ENCODE peak calls at places on chromosomes 7 and 10, in eight cellular contexts. U is stomach, D is suprapubic skin, E is SK-N-SH, Y is prostate gland, F is sigmoid colon, J is transverse colon, S is GM12878. N is an unnamed sample.

GRCh38 chr7:1555046-1555812 is 776 bp downstream of the TMEM184A start:
- DNase-seq in Y (peak), U (peak), F (no peak), J (peak), E (peak), D (no peak), S (no peak), N (no peak)

GRCh38 chr10:116974442-116975005 is 30.5 kb downstream of the SHTN1 start:
- DNase-seq in F (no peak), Y (no peak), S (no peak), U (no peak), J (no peak), E (peak), D (no peak), N (no peak)

GRCh38 chr7:55109384-55110167 is 90.8 kb downstream of the EGFR start:
- DNase-seq in J (no peak), U (peak), F (no peak), Y (peak), E (no peak), S (no peak), D (no peak), N (no peak)

GRCh38 chr7:1065263-1066260 is 21.2 kb downstream of the GPR146 start:
- DNase-seq in E (peak), U (peak), J (peak), F (peak), S (no peak), D (peak), Y (peak), N (no peak)

GRCh38 chr10:7649673-7650330 is 17.0 kb downstream of the ITIH5 start:
- DNase-seq in U (no peak), F (no peak), E (no peak), D (peak), Y (no peak), S (no peak), J (no peak), N (no peak)

GRCh38 chr7:37344886-37345579 is 103.6 kb downstream of the ELMO1 start:
- DNase-seq in Y (no peak), F (no peak), S (peak), E (peak), D (no peak), J (no peak), U (no peak), N (no peak)

GRCh38 chr10:87551324-87551723 is 46.6 kb downstream of the MINPP1 start:
- DNase-seq in Y (no peak), E (no peak), U (no peak), D (no peak), J (no peak), F (no peak), S (no peak), N (no peak)

GRCh38 chr10:59908808-59909143 is 2.4 kb upstream of the CCDC6 start:
- DNase-seq in E (no peak), Y (no peak), F (no peak), U (no peak), S (no peak), J (no peak), D (no peak), N (no peak)

GRCh38 chr10:24415455-24416169 is 206.7 kb downstream of the KIAA1217 start:
- DNase-seq in J (peak), D (peak), F (peak), Y (peak), U (peak), E (peak), S (no peak), N (no peak)

GRCh38 chr10:69863580-69863979 is 61.9 kb downstream of the COL13A1 start:
- DNase-seq in J (no peak), U (no peak), S (no peak), E (no peak), F (no peak), Y (no peak), D (no peak), N (no peak)

GRCh38 chr10:61961278-61961677 is 59.8 kb downstream of the ARID5B start:
- DNase-seq in Y (no peak), F (no peak), J (no peak), U (no peak), S (peak), D (no peak), E (no peak), N (no peak)

GRCh38 chr7:95840953-95841950 is 68.9 kb downstream of the DYNC1I1 start:
- DNase-seq in J (no peak), U (no peak), S (no peak), D (no peak), F (no peak), E (peak), Y (no peak), N (no peak)

GRCh38 chr10:10598297-10598696 is 419.4 kb upstream of the CELF2 start:
- DNase-seq in S (no peak), J (no peak), D (no peak), U (no peak), E (no peak), F (no peak), Y (no peak), N (no peak)

GRCh38 chr10:88219753-88220152 is 356.3 kb downstream of the PTEN start:
- DNase-seq in Y (no peak), E (no peak), F (no peak), U (no peak), D (no peak), J (no peak), S (no peak), N (no peak)

GRCh38 chr10:24462889-24463552 is 254.1 kb downstream of the KIAA1217 start:
- DNase-seq in U (no peak), S (no peak), Y (no peak), D (no peak), F (no peak), J (no peak), E (no peak), N (no peak)

GRCh38 chr7:42170724-42171123 is 66.3 kb downstream of the GLI3 start:
- DNase-seq in D (no peak), E (no peak), F (no peak), J (no peak), S (no peak), U (no peak), Y (no peak), N (no peak)

GRCh38 chr10:108037061-108037460 is 872.6 kb upstream of the SORCS1 start:
- DNase-seq in Y (no peak), D (no peak), J (no peak), S (no peak), U (no peak), E (no peak), F (no peak), N (no peak)

GRCh38 chr10:120403109-120403508 is 53.9 kb upstream of the PLPP4 start:
- DNase-seq in D (no peak), Y (no peak), J (no peak), F (no peak), S (no peak), U (no peak), E (no peak), N (no peak)

GRCh38 chr10:133013478-133013877 is 71.1 kb upstream of the CFAP46 start:
- DNase-seq in E (no peak), Y (no peak), U (peak), J (peak), S (no peak), F (no peak), D (no peak), N (no peak)

GRCh38 chr10:76082956-76083355 is 651.5 kb downstream of the LRMDA start:
- DNase-seq in S (no peak), D (no peak), U (no peak), F (no peak), E (no peak), Y (no peak), J (peak), N (no peak)

GRCh38 chr10:112950714-112951348 is 784 bp downstream of the TCF7L2 start:
- DNase-seq in Y (peak), F (peak), S (no peak), U (no peak), D (peak), J (peak), E (peak), N (no peak)

GRCh38 chr7:24587853-24588252 is 14.6 kb downstream of the PALS2 start:
- DNase-seq in D (no peak), E (no peak), Y (no peak), U (no peak), J (no peak), F (no peak), S (no peak), N (no peak)

GRCh38 chr7:44716205-44716604 is 32.4 kb upstream of the ZMIZ2 start:
- DNase-seq in F (no peak), U (no peak), J (no peak), D (no peak), S (no peak), Y (no peak), E (no peak), N (no peak)
- H3K27ac ChIP-seq in F (no peak), U (no peak), J (no peak), D (no peak), S (no peak), Y (no peak), E (no peak), N (no peak)

GRCh38 chr10:91932737-91933136 is 9.2 kb downstream of the BTAF1 start:
- DNase-seq in J (no peak), F (no peak), Y (no peak), S (no peak), U (no peak), D (no peak), E (no peak), N (no peak)
- TF ChIP-seq CTCF in J (no peak), F (no peak), Y (no peak), S (no peak), U (no peak), D (no peak), E (no peak), N (no peak)

GRCh38 chr7:70317356-70317755 is 719.1 kb downstream of the AUTS2 start:
- DNase-seq in D (no peak), S (no peak), Y (no peak), F (no peak), E (no peak), J (no peak), U (no peak), N (no peak)
- TF ChIP-seq POLR2AphosphoS5 in D (no peak), S (no peak), Y (no peak), F (no peak), E (no peak), J (no peak), U (no peak), N (no peak)

GRCh38 chr10:110803239-110803593 is 68.5 kb upstream of the PDCD4 start:
- DNase-seq in U (no peak), Y (no peak), F (no peak), S (peak), E (no peak), D (no peak), J (no peak), N (no peak)

GRCh38 chr10:110803830-110804338 is 67.8 kb upstream of the PDCD4 start:
- DNase-seq in U (peak), J (peak), Y (peak), E (peak), F (no peak), S (peak), D (no peak), N (peak)

GRCh38 chr10:110802090-110802489 is 69.6 kb upstream of the PDCD4 start:
- DNase-seq in U (no peak), J (no peak), E (no peak), D (no peak), F (no peak), Y (no peak), S (no peak), N (no peak)

GRCh38 chr10:110805292-110805691 is 66.4 kb upstream of the PDCD4 start:
- DNase-seq in Y (no peak), F (peak), J (no peak), U (no peak), E (no peak), D (no peak), S (no peak), N (no peak)

DNA sequence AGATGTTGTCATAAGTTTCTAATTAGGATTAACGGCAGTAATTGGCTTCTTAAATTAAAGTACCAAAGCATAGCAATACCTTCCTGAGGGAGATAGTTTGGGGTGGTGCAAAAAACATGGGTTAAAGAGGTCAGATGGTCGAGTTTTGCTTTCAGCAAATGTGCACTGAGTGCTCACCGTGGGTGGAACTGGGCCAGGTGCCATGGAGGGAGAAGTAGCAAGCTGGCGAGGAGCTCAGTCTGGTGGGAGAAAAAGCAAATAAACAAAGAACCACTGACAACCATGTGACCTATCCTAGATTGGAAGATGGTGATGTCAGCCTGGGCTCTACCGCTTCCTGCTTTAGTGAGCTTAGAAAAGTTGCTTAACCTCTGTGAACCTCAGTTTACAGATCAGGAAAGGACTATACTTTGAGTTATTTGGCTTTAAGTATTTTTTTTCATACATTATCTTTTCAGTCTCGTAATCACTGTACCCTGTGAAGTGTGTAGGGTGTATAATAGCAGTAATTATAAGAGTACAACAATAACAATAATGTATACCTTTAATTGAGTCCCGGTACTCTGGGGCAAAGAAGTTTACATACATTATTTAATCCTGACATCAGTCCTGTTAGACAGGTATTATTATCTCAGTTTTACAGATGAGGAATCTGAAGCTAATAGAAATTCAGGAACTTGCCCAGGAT is 69.0 kb upstream of the PDCD4 start:
- DNase-seq in D (peak), F (peak), U (peak), Y (peak), S (peak), J (peak), E (no peak), N (no peak)
- H3K27ac ChIP-seq in D (peak), F (peak), U (peak), Y (peak), S (peak), J (peak), E (no peak), N (no peak)

GRCh38 chr7:147245274-147245673 is 1128.7 kb downstream of the CNTNAP2 start:
- DNase-seq in D (no peak), Y (peak), S (no peak), J (peak), U (peak), E (peak), F (no peak), N (peak)

GRCh38 chr7:147251924-147252323 is 1135.3 kb downstream of the CNTNAP2 start:
- DNase-seq in Y (no peak), E (no peak), S (no peak), J (no peak), D (no peak), U (no peak), F (no peak), N (no peak)

GRCh38 chr7:147249956-147250355 is 1133.4 kb downstream of the CNTNAP2 start:
- DNase-seq in F (no peak), J (no peak), S (no peak), U (no peak), E (no peak), D (no peak), Y (no peak), N (no peak)
- TF ChIP-seq CTCF in F (no peak), J (no peak), S (no peak), U (no peak), E (peak), D (no peak), Y (no peak), N (no peak)

DNA sequence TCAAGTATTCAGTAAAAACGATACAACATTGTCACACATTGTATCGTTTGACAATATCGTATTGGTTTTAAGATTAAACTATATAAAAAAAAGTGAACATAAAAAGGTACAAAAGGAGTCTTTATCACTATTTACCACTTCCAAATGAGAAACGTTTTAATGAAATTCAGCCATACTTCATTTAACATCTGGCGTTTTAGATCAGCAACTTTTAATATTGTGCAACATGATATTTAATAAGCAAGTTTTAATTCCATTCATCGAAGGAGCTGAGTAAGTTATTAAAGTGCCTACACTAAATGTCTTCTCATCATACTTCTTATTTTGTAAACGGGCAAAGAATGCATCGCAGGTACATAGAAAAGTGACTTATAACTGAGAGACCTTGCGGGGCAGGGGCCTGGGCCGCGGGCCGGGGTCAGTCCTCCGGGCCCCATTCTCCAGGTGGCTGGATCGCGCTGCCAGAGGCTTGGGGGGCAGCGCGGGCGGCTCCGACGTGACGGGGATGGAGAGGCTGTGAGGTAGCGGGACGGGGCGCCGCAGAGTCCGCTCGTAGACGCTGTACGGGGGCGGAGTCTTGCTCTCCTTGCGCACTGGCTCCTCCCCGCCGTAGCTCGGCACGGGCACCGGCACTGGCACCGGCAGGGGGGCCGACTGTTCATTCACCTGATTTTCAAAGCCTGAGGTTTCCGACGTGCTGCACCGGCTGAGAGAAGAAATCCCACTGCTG is 165.8 kb upstream of the IMMP2L start:
- DNase-seq in E (no peak), D (no peak), F (no peak), J (no peak), S (no peak), U (no peak), Y (no peak), N (no peak)
- TF ChIP-seq POLR2AphosphoS5 in E (no peak), D (no peak), F (no peak), J (no peak), S (no peak), U (no peak), Y (no peak), N (no peak)

GRCh38 chr7:94400022-94400421 is 5.3 kb downstream of the COL1A2 start:
- DNase-seq in E (no peak), S (no peak), J (no peak), D (no peak), F (no peak), U (no peak), Y (no peak), N (no peak)
- H3K27ac ChIP-seq in E (no peak), S (no peak), J (no peak), D (peak), F (peak), U (peak), Y (peak), N (no peak)

GRCh38 chr10:119290301-119291036 is 83.1 kb downstream of the GRK5 start:
- DNase-seq in E (no peak), F (no peak), Y (no peak), S (no peak), U (no peak), D (no peak), J (no peak), N (no peak)
- TF ChIP-seq CTCF in E (peak), F (no peak), Y (no peak), S (no peak), U (no peak), D (no peak), J (no peak), N (no peak)

N was measured in Panc1.